ENCODE peak calls at places on chromosome 16, in five cellular contexts. F, D, Q, Y and N are unnamed samples. For H3K4me1, the result is how much of the 10 kb centered on the place peaks cover.

GRCh38 chr16:56547949-56548567 is 16.8 kb upstream of the MT4 start:
- DNase-seq in Q (no peak), D (no peak), F (no peak), Y (no peak), N (no peak)

GRCh38 chr16:4008116-4008515 is 108.1 kb downstream of the ADCY9 start:
- DNase-seq in Q (no peak), Y (no peak), D (no peak), F (no peak), N (no peak)

GRCh38 chr16:35746281-35746962 is 2287.0 kb downstream of the TP53TG3F start:
- DNase-seq in D (no peak), F (no peak), Q (no peak), Y (no peak), N (no peak)

GRCh38 chr16:69709456-69710084 is 16.8 kb downstream of the NQO1 start:
- DNase-seq in Q (no peak), D (no peak), Y (no peak), F (no peak), N (peak)

GRCh38 chr16:69465083-69465721 is 40.8 kb downstream of the CYB5B start:
- DNase-seq in Q (peak), D (no peak), F (no peak), Y (no peak), N (no peak)

GRCh38 chr16:27238591-27238990 is 30.0 kb downstream of the NSMCE1 start:
- DNase-seq in F (peak), Y (no peak), Q (no peak), D (no peak), N (no peak)

GRCh38 chr16:28283798-28284577 is 8.3 kb upstream of the SBK1 start:
- DNase-seq in Q (no peak), Y (no peak), F (no peak), D (no peak), N (no peak)

GRCh38 chr16:58236231-58236690 is 38.4 kb upstream of the CSNK2A2 start:
- DNase-seq in D (peak), Y (peak), Q (peak), F (peak), N (peak)

GRCh38 chr16:69344171-69344570 is 4.6 kb downstream of the NIP7 start:
- DNase-seq in D (peak), Y (no peak), Q (no peak), F (no peak), N (no peak)

GRCh38 chr16:24925163-24925562 is 79.4 kb downstream of the SLC5A11 start:
- DNase-seq in F (no peak), D (no peak), Q (no peak), Y (no peak), N (no peak)

GRCh38 chr16:16029431-16030011 is 80.1 kb downstream of the ABCC1 start:
- DNase-seq in F (no peak), Y (no peak), Q (no peak), D (no peak), N (no peak)

GRCh38 chr16:19644877-19645276 is 73.2 kb downstream of the KNOP1 start:
- DNase-seq in D (peak), F (peak), Y (peak), Q (no peak), N (no peak)

GRCh38 chr16:56643080-56643778 is 4.8 kb downstream of the MT1A start:
- DNase-seq in F (peak), D (peak), Q (peak), Y (peak), N (no peak)

GRCh38 chr16:19994771-19995170 is 78.9 kb downstream of the GPR139 start:
- DNase-seq in F (no peak), D (no peak), Y (no peak), Q (no peak), N (no peak)

GRCh38 chr16:17432902-17433576 is 37.7 kb downstream of the XYLT1 start:
- DNase-seq in F (no peak), Y (no peak), D (no peak), Q (no peak), N (no peak)

GRCh38 chr16:2158262-2158638 is 2.7 kb downstream of the TRAF7 start:
- DNase-seq in F (no peak), Q (no peak), D (no peak), Y (no peak), N (no peak)

GRCh38 chr16:23025692-23026305 is 123.5 kb downstream of the USP31 start:
- DNase-seq in Y (no peak), F (no peak), D (no peak), Q (no peak), N (no peak)

GRCh38 chr16:20734782-20735181 is 6.8 kb downstream of the THUMPD1 start:
- DNase-seq in Q (no peak), D (no peak), F (no peak), Y (no peak), N (no peak)

GRCh38 chr16:87240211-87241134 is 76.7 kb downstream of the C16orf95 start:
- DNase-seq in D (no peak), Y (no peak), Q (no peak), F (no peak), N (no peak)

GRCh38 chr16:85916141-85916890 is 17.4 kb downstream of the IRF8 start:
- DNase-seq in Y (peak), F (peak), Q (peak), D (peak), N (no peak)

GRCh38 chr16:87129771-87130170 is 187.4 kb downstream of the C16orf95 start:
- DNase-seq in Q (no peak), F (no peak), D (no peak), Y (no peak), N (peak)

GRCh38 chr16:19118938-19119431 is 5.2 kb downstream of the ITPRIPL2 start:
- DNase-seq in F (peak), D (peak), Q (peak), Y (no peak), N (no peak)

GRCh38 chr16:14198603-14199002 is 127.5 kb downstream of the MRTFB start:
- DNase-seq in D (no peak), F (no peak), Q (no peak), Y (no peak), N (no peak)

GRCh38 chr16:30355144-30355953 is at the start of gene CD2BP2:
- DNase-seq in F (peak), Y (peak), D (peak), Q (peak), N (peak)

GRCh38 chr16:82358601-82359221 is 188.7 kb upstream of the MPHOSPH6 start:
- DNase-seq in Q (no peak), D (no peak), Y (no peak), F (no peak), N (no peak)

GRCh38 chr16:22816475-22816874 is 2.5 kb downstream of the HS3ST2 start:
- DNase-seq in F (no peak), Q (no peak), D (no peak), Y (no peak), N (no peak)

GRCh38 chr16:14180431-14181059 is 109.4 kb downstream of the MRTFB start:
- DNase-seq in Q (no peak), Y (no peak), F (no peak), D (no peak), N (no peak)

GRCh38 chr16:11346700-11347319 is 1.6 kb downstream of the RMI2 start:
- DNase-seq in Y (no peak), F (no peak), Q (no peak), D (no peak), N (no peak)

GRCh38 chr16:1900452-1900774 is 17.8 kb downstream of the HS3ST6 start:
- DNase-seq in D (no peak), Q (no peak), F (no peak), Y (no peak), N (no peak)

GRCh38 chr16:89172901-89173628 is 1.5 kb downstream of the CDH15 start:
- DNase-seq in D (no peak), F (no peak), Q (no peak), Y (no peak), N (peak)

GRCh38 chr16:89172171-89172900 is 788 bp downstream of the CDH15 start:
- DNase-seq in Q (no peak), F (no peak), D (peak), Y (no peak), N (peak)

GRCh38 chr16:89174055-89174827 is 2.7 kb downstream of the CDH15 start:
- DNase-seq in D (no peak), F (no peak), Q (no peak), Y (no peak), N (peak)

GRCh38 chr16:89174877-89175276 is 3.3 kb downstream of the CDH15 start:
- DNase-seq in F (no peak), Q (no peak), Y (no peak), D (no peak), N (no peak)

GRCh38 chr16:89173629-89173921 is 2.0 kb downstream of the CDH15 start:
- DNase-seq in Q (no peak), D (no peak), Y (no peak), F (no peak), N (no peak)
- H3K4me1 ChIP-seq in Q (under half), D (under half), Y (under half), F (under half), N (under half)

DNA sequence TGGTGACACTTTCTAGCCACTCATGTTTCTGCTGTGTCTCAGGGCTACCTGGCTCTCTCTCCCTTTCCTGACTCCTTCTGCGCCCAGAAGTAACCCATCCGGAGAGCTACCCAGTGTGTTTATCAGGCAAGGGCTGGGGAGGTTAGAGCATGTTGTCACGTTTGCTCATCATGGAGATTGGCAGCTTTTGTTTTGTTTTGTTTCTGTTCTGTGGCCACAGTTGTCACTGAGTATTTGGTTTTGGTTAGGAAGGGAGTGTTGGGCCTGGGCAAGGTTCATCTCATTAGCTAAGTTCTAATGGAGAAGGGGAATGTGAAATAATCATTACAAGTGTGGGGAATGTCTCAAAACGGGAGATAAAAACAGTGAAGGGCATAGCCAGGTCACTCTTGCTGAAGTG is 390.8 kb downstream of the CPPED1 start:
- DNase-seq in D (no peak), F (no peak), Q (no peak), Y (no peak), N (no peak)
- H3K4me1 ChIP-seq in D (under half), F (under half), Q (under half), Y (under half), N (under half)

GRCh38 chr16:46894011-46894672 is 10.0 kb downstream of the GPT2 start:
- DNase-seq in F (no peak), Q (no peak), Y (peak), D (peak), N (peak)
- H3K4me1 ChIP-seq in F (under half), Q (under half), Y (under half), D (under half), N (under half)

GRCh38 chr16:66617010-66617434 is 12.5 kb downstream of the CMTM3 start:
- DNase-seq in F (no peak), Q (no peak), Y (no peak), D (no peak), N (no peak)
- H3K4me1 ChIP-seq in F (under half), Q (under half), Y (under half), D (under half), N (under half)

DNA sequence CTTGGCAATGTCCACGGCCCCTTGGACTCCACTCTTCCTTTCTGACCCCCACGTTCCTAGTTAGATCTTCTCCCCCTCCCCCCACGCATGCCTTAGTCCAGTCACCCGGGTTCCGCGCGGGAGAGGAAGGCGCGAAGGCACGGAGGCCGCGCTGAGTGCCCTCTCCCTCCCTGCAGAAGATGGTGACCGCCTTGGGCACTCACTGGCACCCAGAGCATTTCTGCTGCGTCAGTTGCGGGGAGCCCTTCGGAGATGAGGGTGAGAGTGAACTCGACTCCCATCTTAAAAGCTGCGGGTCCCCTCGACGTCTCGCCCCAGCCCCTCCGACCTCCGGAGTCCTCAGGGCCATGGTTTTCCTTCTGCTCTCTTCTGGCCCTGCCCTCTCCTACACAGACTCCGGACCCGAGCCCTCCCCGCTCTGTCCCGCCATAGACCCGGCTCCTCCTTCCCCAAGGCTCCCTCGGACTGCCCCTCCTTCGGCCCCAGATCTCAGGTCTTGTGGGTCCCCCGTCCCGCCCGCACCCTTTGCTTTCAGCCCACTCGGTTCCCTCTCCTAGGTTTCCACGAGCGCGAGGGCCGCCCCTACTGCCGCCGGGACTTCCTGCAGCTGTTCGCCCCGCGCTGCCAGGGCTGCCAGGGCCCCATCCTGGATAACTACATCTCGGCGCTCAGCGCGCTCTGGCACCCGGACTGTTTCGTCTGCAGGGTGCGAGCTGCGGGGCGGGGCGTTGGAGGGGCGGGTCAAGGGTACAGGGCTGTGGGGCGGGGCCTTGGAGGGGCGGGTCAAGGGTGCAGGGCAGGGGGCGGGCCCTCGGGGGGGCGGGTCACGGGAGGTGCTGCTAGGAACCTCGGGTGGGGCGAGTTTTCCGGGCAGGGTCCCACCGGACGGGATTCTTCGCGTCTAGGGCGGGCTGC is 4.6 kb downstream of the TGFB1I1 start:
- DNase-seq in D (peak), F (peak), Y (peak), Q (peak), N (no peak)
- H3K4me1 ChIP-seq in D (under half), F (under half), Y (under half), Q (under half), N (under half)

DNA sequence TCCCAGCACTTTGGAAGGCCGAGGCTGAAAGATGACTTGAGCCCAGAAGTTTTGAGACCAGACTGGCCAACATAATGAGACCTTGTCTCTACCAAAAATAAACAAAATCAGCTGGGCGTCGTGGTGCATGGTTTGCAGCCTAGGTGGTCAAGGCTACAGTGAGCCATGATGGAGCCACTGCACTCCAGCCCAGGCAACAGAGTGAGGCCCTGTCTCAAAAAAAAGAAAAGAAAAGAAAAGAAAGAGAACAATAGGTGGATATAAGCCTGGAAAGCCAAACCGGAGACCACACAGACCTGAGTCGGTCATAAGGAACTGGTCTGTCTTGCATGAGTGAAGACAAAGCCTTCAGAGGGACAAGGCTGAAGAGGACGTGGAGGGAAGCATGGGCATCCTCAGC is 14.4 kb downstream of the ATP6V0D1 start:
- DNase-seq in D (no peak), Q (no peak), F (no peak), Y (no peak), N (no peak)
- H3K4me1 ChIP-seq in D (half or more), Q (under half), F (under half), Y (under half), N (under half)

GRCh38 chr16:50309527-50310307 is 43.4 kb downstream of the ADCY7 start:
- DNase-seq in D (no peak), Y (no peak), F (peak), Q (no peak), N (peak)
- H3K4me1 ChIP-seq in D (under half), Y (under half), F (under half), Q (under half), N (under half)

DNA sequence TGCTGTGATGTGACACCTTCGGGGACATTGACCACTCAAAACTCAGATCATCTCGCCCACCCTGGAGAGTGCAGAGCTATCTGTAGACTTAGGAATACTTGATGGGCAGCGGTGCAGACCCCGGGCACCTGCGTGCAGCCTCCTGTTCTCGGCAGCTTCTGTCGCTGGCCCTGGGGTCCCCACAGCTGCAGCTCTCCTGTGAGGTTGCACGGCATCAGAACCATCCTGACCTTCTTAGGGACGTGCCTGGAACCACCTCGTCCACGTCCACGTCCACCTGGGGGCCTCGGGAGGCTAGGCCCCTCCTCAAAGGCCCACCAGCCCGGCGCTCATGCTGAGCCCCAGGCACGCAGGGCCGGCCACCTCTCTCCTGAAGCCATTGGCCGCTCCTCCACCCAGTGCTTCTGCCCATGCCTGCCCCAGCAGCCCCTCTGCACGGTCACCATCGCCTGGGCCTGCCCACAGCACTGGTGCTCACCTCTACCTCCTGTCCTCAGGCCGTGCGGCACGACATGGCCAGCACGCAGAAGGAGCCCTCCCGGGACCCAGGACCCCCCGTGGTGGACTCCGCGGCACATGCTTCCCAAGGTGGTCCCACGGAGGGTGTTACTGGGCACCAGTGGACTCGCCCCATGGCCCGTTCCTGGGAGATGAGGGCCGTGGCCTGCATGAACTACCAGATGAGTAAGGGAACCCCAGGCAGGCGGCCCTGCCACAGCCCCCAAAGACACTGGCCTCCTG is 2.3 kb upstream of the WFIKKN1 start:
- DNase-seq in Y (no peak), F (no peak), D (no peak), Q (no peak), N (no peak)
- H3K4me1 ChIP-seq in Y (under half), F (under half), D (under half), Q (under half), N (under half)